ENCODE peak calls at places on chromosome 18, in five cellular contexts. N, D, Z, J and I are unnamed samples.

GRCh38 chr18:9191658-9192256 is 55.2 kb downstream of the ANKRD12 start:
- DNase-seq in N (no peak), D (no peak), Z (no peak), J (no peak), I (no peak)

GRCh38 chr18:22475426-22476100 is 57.8 kb upstream of the CTAGE1 start:
- DNase-seq in N (peak; percentile 4), D (no peak), Z (no peak), J (no peak), I (no peak)

GRCh38 chr18:72544092-72544886 is at the start of gene CBLN2:
- DNase-seq in N (peak; percentile 81), D (peak; percentile 23), Z (peak; percentile 80), J (peak; percentile 84), I (peak; percentile 28)

GRCh38 chr18:3710712-3711269 is 260.8 kb downstream of the TGIF1 start:
- DNase-seq in N (no peak), D (no peak), Z (no peak), J (no peak), I (no peak)

GRCh38 chr18:7367336-7367735 is 136.4 kb downstream of the LRRC30 start:
- DNase-seq in N (no peak), D (no peak), Z (peak; percentile 43), J (no peak), I (no peak)

GRCh38 chr18:80229342-80229741 is 18.0 kb downstream of the PARD6G start:
- DNase-seq in N (no peak), D (no peak), Z (no peak), J (no peak), I (no peak)

GRCh38 chr18:6874316-6874715 is 144.8 kb downstream of the ARHGAP28 start:
- DNase-seq in N (no peak), D (no peak), Z (no peak), J (no peak), I (no peak)

GRCh38 chr18:62200121-62200914 is 13.3 kb downstream of the RELCH start:
- DNase-seq in N (no peak), D (no peak), Z (no peak), J (no peak), I (no peak)